ENCODE peak calls at places on chromosome 21, in five cellular contexts. One of them, this sample, is unnamed.

GRCh38 chr21:42047821-42048613 is 23.1 kb upstream of the UMODL1 start:
- DNase-seq in keratinocyte: no peak
- DNase-seq in A549: no peak
- DNase-seq in lower lobe of right lung: no peak
- DNase-seq in right atrium auricular region: no peak
- DNase-seq in this sample: no peak

GRCh38 chr21:16186742-16187141 is 457.0 kb downstream of the USP25 start:
- DNase-seq in keratinocyte: no peak
- DNase-seq in A549: no peak
- DNase-seq in lower lobe of right lung: no peak
- DNase-seq in right atrium auricular region: no peak
- DNase-seq in this sample: no peak

GRCh38 chr21:42092805-42093590 is 21.9 kb downstream of the UMODL1 start:
- DNase-seq in keratinocyte: no peak
- DNase-seq in A549: no peak
- DNase-seq in lower lobe of right lung: no peak
- DNase-seq in right atrium auricular region: no peak
- DNase-seq in this sample: no peak

GRCh38 chr21:41510500-41510899 is 2.5 kb upstream of the TMPRSS2 start:
- DNase-seq in keratinocyte: no peak
- DNase-seq in A549: no peak
- DNase-seq in lower lobe of right lung: no peak
- DNase-seq in right atrium auricular region: no peak
- DNase-seq in this sample: no peak

GRCh38 chr21:37207441-37208009 is 59.6 kb downstream of the VPS26C start:
- DNase-seq in keratinocyte: no peak
- DNase-seq in A549: no peak
- DNase-seq in lower lobe of right lung: no peak
- DNase-seq in right atrium auricular region: no peak
- DNase-seq in this sample: no peak

GRCh38 chr21:33286076-33286475 is 19.9 kb downstream of the IL10RB start:
- DNase-seq in keratinocyte: no peak
- DNase-seq in A549: no peak
- DNase-seq in lower lobe of right lung: no peak
- DNase-seq in right atrium auricular region: no peak
- DNase-seq in this sample: no peak

GRCh38 chr21:33481314-33481943 is 1.7 kb upstream of the TMEM50B start:
- DNase-seq in keratinocyte: no peak
- DNase-seq in A549: no peak
- DNase-seq in lower lobe of right lung: no peak
- DNase-seq in right atrium auricular region: no peak
- DNase-seq in this sample: no peak

GRCh38 chr21:25871566-25871965 is 136.8 kb downstream of the GABPA start:
- DNase-seq in keratinocyte: no peak
- DNase-seq in A549: peak; percentile 12
- DNase-seq in lower lobe of right lung: no peak
- DNase-seq in right atrium auricular region: no peak
- DNase-seq in this sample: no peak

GRCh38 chr21:43802713-43803313 is 13.4 kb downstream of the RRP1 start:
- DNase-seq in keratinocyte: no peak
- DNase-seq in A549: no peak
- DNase-seq in lower lobe of right lung: no peak
- DNase-seq in right atrium auricular region: no peak
- DNase-seq in this sample: no peak

DNA sequence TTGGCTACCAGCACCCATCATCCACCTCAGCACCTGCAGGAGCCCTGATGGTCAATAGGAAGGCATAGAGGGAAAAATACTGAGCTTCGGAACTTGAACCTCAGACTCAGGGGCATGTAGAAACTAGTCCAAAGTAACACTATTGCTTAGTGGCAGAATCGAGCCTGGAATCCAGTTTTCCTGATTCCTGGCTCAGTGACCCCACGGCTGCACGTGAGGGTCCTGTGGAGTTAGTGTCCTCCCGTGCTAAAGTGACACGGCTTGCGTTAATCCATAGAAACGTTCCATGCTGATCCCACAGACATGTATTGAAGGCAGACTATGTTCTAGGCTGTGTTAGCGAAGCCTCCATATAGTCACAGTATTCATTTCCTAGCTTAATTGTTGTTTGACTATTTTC is 747.0 kb upstream of the TPTE start:
- DNase-seq in keratinocyte: no peak
- DNase-seq in A549: no peak
- DNase-seq in lower lobe of right lung: no peak
- DNase-seq in right atrium auricular region: no peak
- DNase-seq in this sample: no peak
- H3K9me3 ChIP-seq in keratinocyte: peaks cover 30% of the 10 kb centered on the region
- H3K9me3 ChIP-seq in A549: no peaks in the 10 kb centered on the region
- H3K9me3 ChIP-seq in lower lobe of right lung: no peaks in the 10 kb centered on the region
- H3K9me3 ChIP-seq in right atrium auricular region: no peaks in the 10 kb centered on the region
- H3K9me3 ChIP-seq in this sample: peaks cover 50% of the 10 kb centered on the region

DNA sequence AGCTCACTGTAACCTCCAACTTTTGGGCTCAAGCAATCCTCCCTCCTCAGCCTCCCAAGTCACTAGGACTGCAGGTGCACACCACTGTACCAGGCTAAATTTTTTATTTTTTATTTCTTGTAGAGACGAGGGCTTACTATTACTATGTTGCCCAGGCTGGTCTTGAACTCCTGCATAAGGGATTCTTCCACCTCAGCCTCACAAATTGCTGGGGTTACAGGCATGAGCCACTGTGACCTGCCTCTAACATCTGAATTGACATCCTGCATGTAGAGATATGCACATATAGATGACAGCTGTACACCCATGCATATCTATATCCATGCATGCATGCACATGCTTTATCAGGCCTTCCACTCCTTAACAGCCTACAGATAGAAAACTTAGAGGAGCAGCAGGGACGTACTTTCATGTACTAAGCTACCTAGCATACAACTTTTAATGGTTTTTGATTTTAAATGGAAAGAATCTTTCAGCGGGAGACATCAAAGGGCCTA is 740.9 kb upstream of the TPTE start:
- DNase-seq in keratinocyte: no peak
- DNase-seq in A549: no peak
- DNase-seq in lower lobe of right lung: no peak
- DNase-seq in right atrium auricular region: no peak
- DNase-seq in this sample: no peak
- H3K4me3 ChIP-seq in keratinocyte: no peak overlapping the region
- H3K4me3 ChIP-seq in A549: no peak overlapping the region
- H3K4me3 ChIP-seq in lower lobe of right lung: no peak overlapping the region
- H3K4me3 ChIP-seq in right atrium auricular region: no peak overlapping the region
- H3K4me3 ChIP-seq in this sample: no peak overlapping the region

GRCh38 chr21:27423906-27424595 is 457.2 kb upstream of the ADAMTS5 start:
- DNase-seq in keratinocyte: no peak
- DNase-seq in A549: no peak
- DNase-seq in lower lobe of right lung: no peak
- DNase-seq in right atrium auricular region: no peak
- DNase-seq in this sample: no peak

GRCh38 chr21:27421654-27422053 is 454.8 kb upstream of the ADAMTS5 start:
- DNase-seq in keratinocyte: no peak
- DNase-seq in A549: no peak
- DNase-seq in lower lobe of right lung: no peak
- DNase-seq in right atrium auricular region: no peak
- DNase-seq in this sample: no peak

GRCh38 chr21:27424601-27425000 is 457.7 kb upstream of the ADAMTS5 start:
- DNase-seq in keratinocyte: no peak
- DNase-seq in A549: no peak
- DNase-seq in lower lobe of right lung: no peak
- DNase-seq in right atrium auricular region: no peak
- DNase-seq in this sample: no peak

GRCh38 chr21:27422435-27422834 is 455.5 kb upstream of the ADAMTS5 start:
- DNase-seq in keratinocyte: no peak
- DNase-seq in A549: no peak
- DNase-seq in lower lobe of right lung: no peak
- DNase-seq in right atrium auricular region: no peak
- DNase-seq in this sample: no peak

GRCh38 chr21:27423073-27423472 is 456.2 kb upstream of the ADAMTS5 start:
- DNase-seq in keratinocyte: no peak
- DNase-seq in A549: no peak
- DNase-seq in lower lobe of right lung: no peak
- DNase-seq in right atrium auricular region: peak; percentile 89
- DNase-seq in this sample: no peak
- H3K9me3 ChIP-seq in keratinocyte: no peaks in the 10 kb centered on the region
- H3K9me3 ChIP-seq in A549: no peaks in the 10 kb centered on the region
- H3K9me3 ChIP-seq in lower lobe of right lung: no peaks in the 10 kb centered on the region
- H3K9me3 ChIP-seq in right atrium auricular region: no peaks in the 10 kb centered on the region
- H3K9me3 ChIP-seq in this sample: no peaks in the 10 kb centered on the region

DNA sequence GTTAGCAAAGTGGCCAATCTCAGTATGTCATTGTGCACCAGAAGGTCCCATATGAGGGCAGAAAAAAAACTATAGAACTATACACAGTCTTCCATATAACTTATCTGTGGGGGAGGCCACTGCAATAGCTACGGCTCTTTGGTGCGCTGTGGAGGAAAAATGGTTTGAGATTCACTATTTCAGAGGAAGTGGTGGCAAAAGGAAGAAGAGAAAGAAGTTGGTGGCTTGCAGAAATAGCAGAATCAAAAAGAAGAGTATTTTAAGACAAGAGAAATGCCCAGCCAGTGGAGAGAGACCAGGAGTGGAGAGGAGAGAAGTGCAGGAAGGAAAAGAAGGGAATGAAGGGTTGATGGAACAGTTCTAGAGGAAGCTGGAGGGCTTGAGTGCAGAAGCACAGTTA is 64.7 kb downstream of the RUNX1 start:
- DNase-seq in keratinocyte: no peak
- DNase-seq in A549: no peak
- DNase-seq in lower lobe of right lung: no peak
- DNase-seq in right atrium auricular region: no peak
- DNase-seq in this sample: no peak
- H3K4me3 ChIP-seq in keratinocyte: no peak overlapping the region
- H3K4me3 ChIP-seq in A549: no peak overlapping the region
- H3K4me3 ChIP-seq in lower lobe of right lung: no peak overlapping the region
- H3K4me3 ChIP-seq in right atrium auricular region: no peak overlapping the region
- H3K4me3 ChIP-seq in this sample: no peak overlapping the region

DNA sequence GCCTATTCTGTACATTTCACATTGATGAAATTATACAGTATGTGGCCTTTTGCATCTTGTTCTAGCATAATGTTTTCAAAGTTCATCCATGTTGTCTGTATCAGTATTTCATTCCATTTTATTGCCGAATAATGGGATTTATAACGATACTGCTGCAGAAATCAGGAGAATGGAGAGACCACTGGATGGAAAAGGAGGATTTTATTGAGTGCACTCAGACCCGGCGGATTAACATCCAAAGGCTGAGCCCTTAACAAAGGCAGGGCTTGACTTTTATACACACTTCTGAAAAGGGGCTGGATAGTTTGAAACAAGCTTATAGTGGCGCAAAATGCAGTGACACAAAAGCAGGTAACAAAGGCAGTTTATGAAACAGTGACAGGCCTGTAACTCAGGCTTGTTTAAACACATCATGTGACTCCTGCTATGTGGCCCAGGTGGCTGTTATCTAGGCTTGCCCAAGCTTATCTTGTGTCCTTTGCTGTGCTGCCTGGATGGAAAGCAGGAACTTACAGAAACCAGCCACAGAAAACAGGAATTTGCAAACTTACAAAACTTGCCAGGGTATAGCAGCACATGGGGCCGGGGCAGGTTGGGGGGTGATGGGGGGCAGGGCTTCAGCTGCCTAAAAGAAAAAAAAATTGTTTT is 32.8 kb upstream of the KCNJ15 start:
- DNase-seq in keratinocyte: no peak
- DNase-seq in A549: peak; percentile 75
- DNase-seq in lower lobe of right lung: no peak
- DNase-seq in right atrium auricular region: no peak
- DNase-seq in this sample: no peak
- H3K9me3 ChIP-seq in keratinocyte: peaks cover 14% of the 10 kb centered on the region
- H3K9me3 ChIP-seq in A549: peaks cover 65% of the 10 kb centered on the region
- H3K9me3 ChIP-seq in lower lobe of right lung: peaks cover 37% of the 10 kb centered on the region
- H3K9me3 ChIP-seq in right atrium auricular region: peaks cover 9% of the 10 kb centered on the region
- H3K9me3 ChIP-seq in this sample: peaks cover 6% of the 10 kb centered on the region